ENCODE peak calls at places on chromosomes 5 and 9, in nine cellular contexts. X is K562, F is RWPE1, A is Peyer's patch, O is Calu3, W is BJ, Y is left ventricle myocardium inferior, K is nephron progenitor cell, E is astrocyte of the spinal cord. N is an unnamed sample.

GRCh38 chr9:96061293-96061987 is 185.9 kb downstream of the ERCC6L2 start:
- DNase-seq in Y (peak; percentile 29), A (no peak), K (no peak), X (peak; percentile 45), W (no peak), F (peak; percentile 64), E (peak; percentile 41), O (peak; percentile 7), N (peak; percentile 54)

GRCh38 chr9:91207889-91208651 is 153.6 kb downstream of the AUH start:
- DNase-seq in F (no peak), Y (no peak), K (no peak), A (no peak), X (no peak), E (peak; percentile 77), O (no peak), W (no peak), N (peak; percentile 56)

GRCh38 chr5:64595519-64595855 is 89.7 kb downstream of the RGS7BP start:
- DNase-seq in O (no peak), A (no peak), Y (no peak), K (no peak), X (no peak), W (no peak), E (no peak), F (no peak), N (no peak)

GRCh38 chr9:38376266-38376665 is 16.2 kb upstream of the ALDH1B1 start:
- DNase-seq in F (no peak), A (no peak), O (no peak), K (peak; percentile 55), X (no peak), E (no peak), Y (no peak), W (no peak), N (no peak)

GRCh38 chr5:103327893-103328292 is 69.3 kb downstream of the MACIR start:
- DNase-seq in K (no peak), O (no peak), Y (no peak), F (no peak), A (no peak), E (no peak), W (no peak), X (no peak), N (no peak)

GRCh38 chr5:146797683-146798082 is 80.9 kb downstream of the PPP2R2B start:
- DNase-seq in W (no peak), A (no peak), O (no peak), E (no peak), Y (no peak), F (no peak), X (no peak), K (no peak), N (no peak)

GRCh38 chr5:34497031-34497808 is 158.9 kb upstream of the RAI14 start:
- DNase-seq in F (no peak), X (no peak), K (peak; percentile 10), Y (peak; percentile 75), O (no peak), W (no peak), A (no peak), E (no peak), N (no peak)

GRCh38 chr9:36991516-36992134 is 42.4 kb downstream of the PAX5 start:
- DNase-seq in X (peak; percentile 58), K (peak; percentile 69), F (peak; percentile 76), O (peak; percentile 33), W (no peak), Y (no peak), E (peak; percentile 5), A (no peak), N (peak; percentile 66)

GRCh38 chr5:28542968-28543367 is 1504.6 kb upstream of the CDH9 start:
- DNase-seq in E (peak; percentile 96), A (no peak), O (peak; percentile 1), Y (no peak), X (no peak), F (peak; percentile 28), K (no peak), W (no peak), N (no peak)

GRCh38 chr5:165526357-165526756 is 2020.9 kb downstream of the MAT2B start:
- DNase-seq in X (no peak), F (no peak), O (no peak), Y (no peak), A (no peak), K (no peak), E (no peak), W (no peak), N (no peak)

GRCh38 chr5:39176740-39177628 is 42.4 kb downstream of the FYB1 start:
- DNase-seq in Y (no peak), O (no peak), K (no peak), X (no peak), W (no peak), E (no peak), F (no peak), A (no peak), N (no peak)

GRCh38 chr5:38536968-38537367 is 19.5 kb downstream of the LIFR start:
- DNase-seq in F (no peak), K (no peak), Y (no peak), E (no peak), A (no peak), W (no peak), O (no peak), X (no peak), N (no peak)

GRCh38 chr5:96649938-96650540 is 12.1 kb upstream of the CAST start:
- DNase-seq in O (no peak), F (no peak), Y (no peak), A (no peak), X (no peak), K (no peak), W (no peak), E (no peak), N (no peak)

GRCh38 chr9:124392254-124392653 is 23.0 kb downstream of the PSMB7 start:
- DNase-seq in F (no peak), X (no peak), K (no peak), Y (peak; percentile 26), A (no peak), W (no peak), O (no peak), E (no peak), N (no peak)

GRCh38 chr5:6733411-6734242 is 20.4 kb downstream of the TENT4A start:
- DNase-seq in X (no peak), W (no peak), K (no peak), Y (no peak), A (no peak), F (no peak), O (no peak), E (peak; percentile 53), N (no peak)

GRCh38 chr5:142091012-142091411 is 17.6 kb upstream of the NDFIP1 start:
- DNase-seq in Y (no peak), E (no peak), O (no peak), X (no peak), F (no peak), W (no peak), K (no peak), A (no peak), N (no peak)

DNA sequence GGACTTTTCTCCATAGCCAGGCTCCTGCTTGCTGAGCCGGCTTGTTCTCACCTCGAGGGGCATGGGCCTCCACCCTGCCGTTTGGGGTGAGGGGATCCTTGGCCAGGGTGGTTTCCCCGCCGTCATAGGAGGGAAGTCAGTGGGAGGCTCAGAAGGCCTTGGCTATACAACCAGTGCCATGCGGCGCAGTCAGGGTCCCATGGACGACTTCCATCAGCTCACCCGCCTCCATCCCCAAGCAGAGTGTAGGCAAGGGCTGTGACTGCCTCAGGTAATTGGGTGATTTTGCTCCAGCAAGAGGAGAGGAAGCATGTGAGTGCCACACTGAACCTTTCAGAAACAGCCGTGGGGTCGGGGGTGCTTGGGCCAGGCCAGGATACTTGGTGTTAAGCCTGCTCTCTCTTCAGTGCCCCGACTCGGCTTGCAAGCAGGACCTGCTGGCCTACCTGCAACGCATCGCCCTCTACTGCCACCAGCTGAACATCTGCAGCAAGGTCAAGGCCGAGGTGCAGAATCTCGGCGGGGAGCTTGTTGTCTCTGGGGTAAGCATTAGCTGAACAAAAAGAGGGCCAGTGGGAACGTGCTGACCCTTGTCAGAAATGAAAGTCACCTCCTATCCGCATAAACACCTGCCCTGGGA is 57.2 kb upstream of the LRRTM2 start:
- DNase-seq in E (no peak), W (no peak), X (no peak), Y (no peak), A (no peak), O (no peak), F (no peak), K (no peak), N (no peak)
- TF ChIP-seq CTCF in E (no peak), W (no peak), X (peak; percentile 21), Y (no peak), A (no peak), O (no peak), F (no peak), K (no peak), N (peak; percentile 20)

GRCh38 chr9:105447814-105448812 is at the start of gene FSD1L:
- DNase-seq in E (peak; percentile 92), O (peak; percentile 90), W (peak; percentile 51), F (peak; percentile 97), X (peak; percentile 98), Y (peak; percentile 94), A (peak; percentile 96), K (peak; percentile 93), N (peak; percentile 92)
- TF ChIP-seq CTCF in E (peak; percentile 58), O (no peak), W (peak; percentile 59), F (peak; percentile 84), X (peak; percentile 39), Y (peak; percentile 52), A (no peak), K (no peak), N (peak; percentile 29)

DNA sequence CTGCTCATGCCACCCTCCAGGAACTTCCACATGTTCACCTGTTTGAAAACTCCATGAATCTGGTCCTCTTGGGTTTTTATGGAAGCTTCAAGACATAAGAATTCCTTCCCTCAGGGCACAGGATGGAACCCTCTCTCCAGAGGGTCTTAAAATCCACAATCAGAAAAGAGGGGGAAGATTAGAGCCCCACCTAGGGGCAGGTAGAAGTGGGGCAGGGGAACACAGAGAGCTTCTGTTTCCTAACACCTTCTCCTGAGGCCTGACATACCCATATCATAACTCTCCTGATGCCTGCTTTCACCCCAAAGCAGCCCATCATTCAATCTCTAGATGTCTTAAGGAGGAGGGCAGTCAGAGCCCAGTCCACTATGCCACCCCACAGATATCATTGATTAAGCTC is 1087.7 kb upstream of the ARRDC3 start:
- DNase-seq in E (no peak), Y (no peak), X (no peak), F (no peak), K (no peak), A (no peak), W (no peak), O (no peak), N (no peak)
- TF ChIP-seq CTCF in E (no peak), Y (no peak), X (no peak), F (no peak), K (no peak), A (no peak), W (no peak), O (no peak), N (peak; percentile 45)

DNA sequence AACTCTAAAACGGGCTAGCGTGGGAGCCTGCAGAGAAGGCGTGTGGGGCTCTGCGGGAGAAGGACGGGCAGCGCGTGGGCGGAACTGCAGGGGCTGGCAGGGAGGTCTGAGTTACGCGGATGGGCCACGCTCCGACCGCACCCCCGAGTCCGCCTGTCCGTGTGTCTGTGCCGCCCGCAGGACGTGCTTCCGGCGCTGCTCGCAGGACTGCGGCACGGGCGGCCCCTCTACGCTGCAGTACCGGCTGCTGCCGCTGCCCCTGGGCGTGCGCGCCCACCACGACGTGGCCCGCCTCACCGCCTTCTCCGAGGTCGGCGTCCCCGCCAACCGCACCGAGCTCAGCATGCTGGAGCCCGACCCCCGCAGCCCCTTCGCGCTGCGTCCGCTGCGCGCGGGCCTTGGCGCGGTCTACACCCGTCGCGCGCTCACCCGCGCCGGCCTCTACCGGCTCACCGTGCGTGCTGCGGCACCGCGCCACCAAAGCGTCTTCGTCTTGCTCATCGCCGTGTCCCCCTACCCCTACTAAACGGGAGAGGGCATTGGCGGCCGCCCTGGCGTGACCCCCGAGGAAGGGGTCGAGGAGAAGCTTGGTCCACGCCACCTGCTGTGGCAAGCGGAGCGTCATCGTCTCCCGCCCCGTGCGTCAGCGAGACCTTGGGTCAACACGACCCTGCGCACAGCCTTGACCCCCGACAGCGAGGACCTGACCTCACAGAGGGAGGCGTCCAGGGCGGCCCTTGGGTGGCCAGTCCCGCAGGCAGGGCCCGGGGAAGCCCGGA is 11.4 kb upstream of the ASS1 start:
- DNase-seq in W (no peak), Y (peak; percentile 44), F (peak; percentile 78), O (peak; percentile 61), K (peak; percentile 85), X (no peak), A (peak; percentile 71), E (peak; percentile 46), N (peak; percentile 84)
- TF ChIP-seq CTCF in W (peak; percentile 34), Y (peak; percentile 84), F (peak; percentile 90), O (peak; percentile 51), K (peak; percentile 76), X (no peak), A (peak; percentile 52), E (peak; percentile 51), N (peak; percentile 38)